ENCODE peak calls at places on chromosomes 7 and 10, in ten cellular contexts. One of them, this sample, is unnamed.
A peak's percentile ranks its signal among the peaks of the same experiment; 100 is the strongest.

GRCh38 chr10:77819210-77820140 is 107.1 kb downstream of the DLG5 start:
- DNase-seq in amygdala: no peak
- DNase-seq in Ammon's horn: no peak
- DNase-seq in astrocyte of the spinal cord: no peak
- DNase-seq in GM04503: no peak
- DNase-seq in cardiac septum: no peak
- DNase-seq in stimulated activated CD4-positive, alpha-beta T cell treated with anti-CD3 and anti-CD28 coated beads, Interleukin-1b, Interleukin-23, amount 100 ng/mL, for 24 hours: no peak
- DNase-seq in neural progenitor cell: no peak
- DNase-seq in endothelial cell: no peak
- DNase-seq in activated T-helper 1 cell treated with Interleukin-2 at 50 U/mL for 16 hours: no peak
- DNase-seq in this sample: no peak

GRCh38 chr7:14403587-14403986 is 414.1 kb upstream of the ETV1 start:
- DNase-seq in endothelial cell: no peak
- DNase-seq in neural progenitor cell: no peak
- DNase-seq in Ammon's horn: no peak
- DNase-seq in stimulated activated CD4-positive, alpha-beta T cell treated with anti-CD3 and anti-CD28 coated beads, Interleukin-1b, Interleukin-23, amount 100 ng/mL, for 24 hours: no peak
- DNase-seq in activated T-helper 1 cell treated with Interleukin-2 at 50 U/mL for 16 hours: no peak
- DNase-seq in GM04503: no peak
- DNase-seq in amygdala: no peak
- DNase-seq in astrocyte of the spinal cord: peak; percentile 60
- DNase-seq in cardiac septum: no peak
- DNase-seq in this sample: no peak

GRCh38 chr10:21174670-21175495 is 277.8 kb upstream of the NEBL start:
- DNase-seq in activated T-helper 1 cell treated with Interleukin-2 at 50 U/mL for 16 hours: no peak
- DNase-seq in GM04503: no peak
- DNase-seq in Ammon's horn: no peak
- DNase-seq in astrocyte of the spinal cord: no peak
- DNase-seq in neural progenitor cell: peak; percentile 78
- DNase-seq in stimulated activated CD4-positive, alpha-beta T cell treated with anti-CD3 and anti-CD28 coated beads, Interleukin-1b, Interleukin-23, amount 100 ng/mL, for 24 hours: no peak
- DNase-seq in endothelial cell: peak; percentile 7
- DNase-seq in amygdala: no peak
- DNase-seq in cardiac septum: no peak
- DNase-seq in this sample: no peak

GRCh38 chr7:5382281-5383041 is 41.2 kb downstream of the TNRC18 start:
- DNase-seq in activated T-helper 1 cell treated with Interleukin-2 at 50 U/mL for 16 hours: no peak
- DNase-seq in cardiac septum: no peak
- DNase-seq in endothelial cell: no peak
- DNase-seq in astrocyte of the spinal cord: peak; percentile 50
- DNase-seq in stimulated activated CD4-positive, alpha-beta T cell treated with anti-CD3 and anti-CD28 coated beads, Interleukin-1b, Interleukin-23, amount 100 ng/mL, for 24 hours: no peak
- DNase-seq in GM04503: no peak
- DNase-seq in amygdala: no peak
- DNase-seq in neural progenitor cell: peak; percentile 91
- DNase-seq in Ammon's horn: peak; percentile 45
- DNase-seq in this sample: no peak

GRCh38 chr7:132904209-132904608 is 177.7 kb downstream of the CHCHD3 start:
- DNase-seq in endothelial cell: no peak
- DNase-seq in activated T-helper 1 cell treated with Interleukin-2 at 50 U/mL for 16 hours: no peak
- DNase-seq in stimulated activated CD4-positive, alpha-beta T cell treated with anti-CD3 and anti-CD28 coated beads, Interleukin-1b, Interleukin-23, amount 100 ng/mL, for 24 hours: no peak
- DNase-seq in astrocyte of the spinal cord: no peak
- DNase-seq in cardiac septum: no peak
- DNase-seq in amygdala: no peak
- DNase-seq in GM04503: no peak
- DNase-seq in Ammon's horn: no peak
- DNase-seq in neural progenitor cell: no peak
- DNase-seq in this sample: no peak

GRCh38 chr7:121026159-121026558 is 37.6 kb downstream of the CPED1 start:
- DNase-seq in amygdala: no peak
- DNase-seq in GM04503: no peak
- DNase-seq in neural progenitor cell: no peak
- DNase-seq in astrocyte of the spinal cord: no peak
- DNase-seq in stimulated activated CD4-positive, alpha-beta T cell treated with anti-CD3 and anti-CD28 coated beads, Interleukin-1b, Interleukin-23, amount 100 ng/mL, for 24 hours: no peak
- DNase-seq in activated T-helper 1 cell treated with Interleukin-2 at 50 U/mL for 16 hours: no peak
- DNase-seq in Ammon's horn: no peak
- DNase-seq in cardiac septum: no peak
- DNase-seq in endothelial cell: no peak
- DNase-seq in this sample: no peak

GRCh38 chr10:119443441-119443840 is 99.1 kb downstream of the RGS10 start:
- DNase-seq in Ammon's horn: no peak
- DNase-seq in amygdala: no peak
- DNase-seq in cardiac septum: no peak
- DNase-seq in astrocyte of the spinal cord: no peak
- DNase-seq in stimulated activated CD4-positive, alpha-beta T cell treated with anti-CD3 and anti-CD28 coated beads, Interleukin-1b, Interleukin-23, amount 100 ng/mL, for 24 hours: no peak
- DNase-seq in GM04503: no peak
- DNase-seq in endothelial cell: no peak
- DNase-seq in activated T-helper 1 cell treated with Interleukin-2 at 50 U/mL for 16 hours: no peak
- DNase-seq in neural progenitor cell: no peak
- DNase-seq in this sample: no peak

GRCh38 chr10:78260141-78260540 is 226.5 kb downstream of the RPS24 start:
- DNase-seq in endothelial cell: no peak
- DNase-seq in activated T-helper 1 cell treated with Interleukin-2 at 50 U/mL for 16 hours: no peak
- DNase-seq in amygdala: no peak
- DNase-seq in neural progenitor cell: no peak
- DNase-seq in Ammon's horn: no peak
- DNase-seq in cardiac septum: no peak
- DNase-seq in astrocyte of the spinal cord: no peak
- DNase-seq in GM04503: no peak
- DNase-seq in stimulated activated CD4-positive, alpha-beta T cell treated with anti-CD3 and anti-CD28 coated beads, Interleukin-1b, Interleukin-23, amount 100 ng/mL, for 24 hours: no peak
- DNase-seq in this sample: no peak

GRCh38 chr10:22461891-22462290 is 116.6 kb downstream of the SPAG6 start:
- DNase-seq in Ammon's horn: no peak
- DNase-seq in activated T-helper 1 cell treated with Interleukin-2 at 50 U/mL for 16 hours: no peak
- DNase-seq in astrocyte of the spinal cord: no peak
- DNase-seq in stimulated activated CD4-positive, alpha-beta T cell treated with anti-CD3 and anti-CD28 coated beads, Interleukin-1b, Interleukin-23, amount 100 ng/mL, for 24 hours: no peak
- DNase-seq in cardiac septum: no peak
- DNase-seq in GM04503: no peak
- DNase-seq in endothelial cell: no peak
- DNase-seq in amygdala: no peak
- DNase-seq in neural progenitor cell: no peak
- DNase-seq in this sample: no peak

This sample was measured in NCI-H1092.